ENCODE peak calls at places on chromosomes 7 and 10, in five cellular contexts. One of them, this sample, is unnamed.

GRCh38 chr7:34160261-34160752 is 255.0 kb downstream of the BMPER start:
- DNase-seq in fibroblast of lung: peak; percentile 44
- DNase-seq in AG04450: peak; percentile 24
- DNase-seq in heart right ventricle: no peak
- DNase-seq in tibial nerve: no peak
- DNase-seq in this sample: no peak

GRCh38 chr7:25854608-25855497 is 297.1 kb upstream of the NFE2L3 start:
- DNase-seq in fibroblast of lung: peak; percentile 100
- DNase-seq in AG04450: peak; percentile 99
- DNase-seq in heart right ventricle: peak; percentile 48
- DNase-seq in tibial nerve: peak; percentile 70
- DNase-seq in this sample: peak; percentile 78

GRCh38 chr7:85890244-85890811 is 703.5 kb upstream of the SEMA3D start:
- DNase-seq in fibroblast of lung: peak; percentile 46
- DNase-seq in AG04450: no peak
- DNase-seq in heart right ventricle: no peak
- DNase-seq in tibial nerve: no peak
- DNase-seq in this sample: no peak

GRCh38 chr7:135745702-135746312 is 2.8 kb downstream of the FAM180A start:
- DNase-seq in fibroblast of lung: peak; percentile 97
- DNase-seq in AG04450: peak; percentile 86
- DNase-seq in heart right ventricle: peak; percentile 76
- DNase-seq in tibial nerve: peak; percentile 22
- DNase-seq in this sample: peak; percentile 87

GRCh38 chr10:132641401-132641800 is 103.8 kb downstream of the INPP5A start:
- DNase-seq in fibroblast of lung: no peak
- DNase-seq in AG04450: no peak
- DNase-seq in heart right ventricle: no peak
- DNase-seq in tibial nerve: no peak
- DNase-seq in this sample: no peak

GRCh38 chr10:63224241-63224640 is 91.1 kb downstream of the NRBF2 start:
- DNase-seq in fibroblast of lung: no peak
- DNase-seq in AG04450: no peak
- DNase-seq in heart right ventricle: no peak
- DNase-seq in tibial nerve: no peak
- DNase-seq in this sample: no peak

GRCh38 chr10:4771554-4772201 is 54.3 kb upstream of the AKR1E2 start:
- DNase-seq in fibroblast of lung: peak; percentile 55
- DNase-seq in AG04450: peak; percentile 63
- DNase-seq in heart right ventricle: no peak
- DNase-seq in tibial nerve: no peak
- DNase-seq in this sample: peak; percentile 36

GRCh38 chr10:124705021-124705740 is 39.0 kb downstream of the FAM53B start:
- DNase-seq in fibroblast of lung: no peak
- DNase-seq in AG04450: no peak
- DNase-seq in heart right ventricle: no peak
- DNase-seq in tibial nerve: no peak
- DNase-seq in this sample: no peak

GRCh38 chr7:3943779-3944520 is 642.9 kb downstream of the SDK1 start:
- DNase-seq in fibroblast of lung: no peak
- DNase-seq in AG04450: no peak
- DNase-seq in heart right ventricle: no peak
- DNase-seq in tibial nerve: no peak
- DNase-seq in this sample: no peak

GRCh38 chr10:131031346-131031745 is 280.2 kb downstream of the TCERG1L start:
- DNase-seq in fibroblast of lung: no peak
- DNase-seq in AG04450: no peak
- DNase-seq in heart right ventricle: no peak
- DNase-seq in tibial nerve: no peak
- DNase-seq in this sample: no peak

GRCh38 chr10:103884681-103885139 is 29.3 kb upstream of the SH3PXD2A start:
- DNase-seq in fibroblast of lung: peak; percentile 76
- DNase-seq in AG04450: no peak
- DNase-seq in heart right ventricle: peak; percentile 32
- DNase-seq in tibial nerve: no peak
- DNase-seq in this sample: peak; percentile 10

GRCh38 chr10:48233643-48234042 is 40.9 kb downstream of the FRMPD2 start:
- DNase-seq in fibroblast of lung: no peak
- DNase-seq in AG04450: no peak
- DNase-seq in heart right ventricle: no peak
- DNase-seq in tibial nerve: no peak
- DNase-seq in this sample: no peak

GRCh38 chr10:6973904-6974303 is 393.8 kb upstream of the PRKCQ start:
- DNase-seq in fibroblast of lung: no peak
- DNase-seq in AG04450: no peak
- DNase-seq in heart right ventricle: no peak
- DNase-seq in tibial nerve: no peak
- DNase-seq in this sample: no peak

GRCh38 chr7:116653204-116653603 is 18.8 kb upstream of the MET start:
- DNase-seq in fibroblast of lung: peak; percentile 27
- DNase-seq in AG04450: peak; percentile 29
- DNase-seq in heart right ventricle: no peak
- DNase-seq in tibial nerve: no peak
- DNase-seq in this sample: peak; percentile 11

GRCh38 chr10:113228570-113228969 is 278.5 kb downstream of the TCF7L2 start:
- DNase-seq in fibroblast of lung: peak; percentile 17
- DNase-seq in AG04450: no peak
- DNase-seq in heart right ventricle: no peak
- DNase-seq in tibial nerve: no peak
- DNase-seq in this sample: peak; percentile 5

GRCh38 chr7:51031216-51031615 is 248.5 kb upstream of the GRB10 start:
- DNase-seq in fibroblast of lung: no peak
- DNase-seq in AG04450: no peak
- DNase-seq in heart right ventricle: no peak
- DNase-seq in tibial nerve: no peak
- DNase-seq in this sample: no peak

GRCh38 chr10:78813526-78814429 is 255.0 kb upstream of the ZMIZ1 start:
- DNase-seq in fibroblast of lung: no peak
- DNase-seq in AG04450: no peak
- DNase-seq in heart right ventricle: no peak
- DNase-seq in tibial nerve: no peak
- DNase-seq in this sample: no peak

GRCh38 chr10:31020128-31020527 is 11.5 kb downstream of the ZNF438 start:
- DNase-seq in fibroblast of lung: no peak
- DNase-seq in AG04450: no peak
- DNase-seq in heart right ventricle: no peak
- DNase-seq in tibial nerve: no peak
- DNase-seq in this sample: no peak

GRCh38 chr7:45576249-45576929 is 2.2 kb downstream of the ADCY1 start:
- DNase-seq in fibroblast of lung: no peak
- DNase-seq in AG04450: no peak
- DNase-seq in heart right ventricle: no peak
- DNase-seq in tibial nerve: no peak
- DNase-seq in this sample: no peak

GRCh38 chr10:3402334-3402733 is 229.8 kb upstream of the PITRM1 start:
- DNase-seq in fibroblast of lung: no peak
- DNase-seq in AG04450: no peak
- DNase-seq in heart right ventricle: no peak
- DNase-seq in tibial nerve: no peak
- DNase-seq in this sample: no peak

GRCh38 chr7:100598425-100598824 is 3.7 kb upstream of the PCOLCE start:
- DNase-seq in fibroblast of lung: no peak
- DNase-seq in AG04450: no peak
- DNase-seq in heart right ventricle: no peak
- DNase-seq in tibial nerve: no peak
- DNase-seq in this sample: no peak

GRCh38 chr7:47314728-47315601 is 266.9 kb downstream of the TNS3 start:
- DNase-seq in fibroblast of lung: peak; percentile 84
- DNase-seq in AG04450: peak; percentile 51
- DNase-seq in heart right ventricle: peak; percentile 76
- DNase-seq in tibial nerve: no peak
- DNase-seq in this sample: no peak

GRCh38 chr10:83908987-83909386 is 230.3 kb upstream of the GHITM start:
- DNase-seq in fibroblast of lung: no peak
- DNase-seq in AG04450: no peak
- DNase-seq in heart right ventricle: no peak
- DNase-seq in tibial nerve: no peak
- DNase-seq in this sample: no peak

GRCh38 chr10:83908506-83908905 is 230.8 kb upstream of the GHITM start:
- DNase-seq in fibroblast of lung: no peak
- DNase-seq in AG04450: no peak
- DNase-seq in heart right ventricle: no peak
- DNase-seq in tibial nerve: no peak
- DNase-seq in this sample: no peak
- H3K27me3 ChIP-seq in fibroblast of lung: no peaks in the 10 kb centered on the region
- H3K27me3 ChIP-seq in AG04450: no peaks in the 10 kb centered on the region
- H3K27me3 ChIP-seq in heart right ventricle: peaks cover 5% of the 10 kb centered on the region
- H3K27me3 ChIP-seq in tibial nerve: no peaks in the 10 kb centered on the region
- H3K27me3 ChIP-seq in this sample: no peaks in the 10 kb centered on the region

DNA sequence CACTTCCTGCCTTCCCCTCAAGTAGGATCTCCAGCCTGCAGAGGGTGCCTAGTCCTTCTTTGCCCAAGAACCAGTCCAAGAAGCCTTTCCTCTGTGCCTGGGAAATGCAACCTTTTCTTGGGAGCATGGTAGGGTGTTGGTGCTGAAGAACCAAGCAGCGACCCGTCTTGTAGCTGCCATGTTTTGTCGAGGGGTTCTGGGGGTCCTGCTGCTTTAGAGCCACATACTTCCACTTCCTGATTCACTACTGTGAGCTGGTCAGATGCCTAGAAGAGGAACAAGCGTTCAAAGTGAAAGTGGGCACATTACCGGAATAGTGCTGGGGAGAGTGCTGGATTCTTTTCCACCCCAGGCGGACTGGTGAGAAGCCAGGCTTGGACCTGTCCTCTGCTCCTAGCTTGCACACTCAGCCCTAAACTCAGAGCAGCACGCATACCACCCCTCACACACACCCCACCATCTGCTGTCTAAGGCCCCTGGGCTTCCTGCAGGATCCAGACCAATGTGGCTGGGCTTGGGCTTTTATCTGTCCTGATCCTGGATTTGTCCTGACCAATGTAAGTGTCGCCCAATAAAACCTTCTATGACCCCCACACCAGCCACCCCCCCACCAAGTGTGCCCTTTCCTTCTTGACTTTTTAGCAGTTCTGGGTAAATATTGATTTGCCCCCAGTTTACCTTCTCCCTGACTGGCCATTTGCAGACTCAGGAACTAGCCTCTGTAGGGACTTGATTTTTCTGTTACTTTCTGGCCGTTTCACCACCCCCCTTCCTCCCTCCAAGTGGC is 1.5 kb upstream of the HOXA13 start:
- DNase-seq in fibroblast of lung: no peak
- DNase-seq in AG04450: no peak
- DNase-seq in heart right ventricle: no peak
- DNase-seq in tibial nerve: no peak
- DNase-seq in this sample: no peak
- H3K27me3 ChIP-seq in fibroblast of lung: peaks cover 84% of the 10 kb centered on the region
- H3K27me3 ChIP-seq in AG04450: peaks cover 92% of the 10 kb centered on the region
- H3K27me3 ChIP-seq in heart right ventricle: peaks cover 98% of the 10 kb centered on the region
- H3K27me3 ChIP-seq in tibial nerve: peaks cover 7% of the 10 kb centered on the region
- H3K27me3 ChIP-seq in this sample: peaks cover 14% of the 10 kb centered on the region

GRCh38 chr7:157653827-157654207 is 317.0 kb downstream of the DNAJB6 start:
- DNase-seq in fibroblast of lung: no peak
- DNase-seq in AG04450: no peak
- DNase-seq in heart right ventricle: no peak
- DNase-seq in tibial nerve: no peak
- DNase-seq in this sample: no peak

GRCh38 chr7:157654350-157654749 is 317.5 kb downstream of the DNAJB6 start:
- DNase-seq in fibroblast of lung: no peak
- DNase-seq in AG04450: no peak
- DNase-seq in heart right ventricle: no peak
- DNase-seq in tibial nerve: no peak
- DNase-seq in this sample: no peak

GRCh38 chr7:157657741-157658740 is 321.2 kb downstream of the DNAJB6 start:
- DNase-seq in fibroblast of lung: no peak
- DNase-seq in AG04450: no peak
- DNase-seq in heart right ventricle: no peak
- DNase-seq in tibial nerve: no peak
- DNase-seq in this sample: no peak

GRCh38 chr7:157658851-157659412 is 322.1 kb downstream of the DNAJB6 start:
- DNase-seq in fibroblast of lung: no peak
- DNase-seq in AG04450: no peak
- DNase-seq in heart right ventricle: no peak
- DNase-seq in tibial nerve: no peak
- DNase-seq in this sample: no peak

DNA sequence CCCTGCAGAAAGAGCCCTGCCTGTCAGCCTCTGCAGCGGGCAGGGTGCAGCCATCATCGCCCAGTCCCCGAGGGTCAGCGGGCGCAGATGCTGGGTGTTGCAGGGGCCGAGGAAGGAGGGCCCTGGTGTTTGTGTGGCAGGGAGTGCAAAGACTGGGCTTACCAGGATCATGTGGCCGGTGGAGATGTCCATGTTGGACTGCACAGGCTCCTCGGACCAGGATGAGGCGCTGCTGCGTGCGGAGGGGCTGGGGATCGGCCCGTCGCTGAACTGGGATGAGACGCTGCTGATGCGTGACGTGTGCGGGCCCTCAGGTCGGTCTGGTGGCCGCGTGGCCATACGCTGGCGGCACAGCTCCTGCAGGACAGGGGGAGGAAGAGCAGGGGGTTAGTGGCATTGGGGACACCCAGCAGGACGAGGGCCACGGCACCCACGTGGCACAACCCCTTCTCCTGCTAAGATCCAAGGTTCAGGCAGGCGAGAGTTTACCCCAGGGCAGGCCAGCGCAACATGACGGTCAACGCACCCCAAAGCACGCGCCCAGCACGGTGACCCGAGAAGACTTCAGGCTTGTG is 319.5 kb downstream of the DNAJB6 start:
- DNase-seq in fibroblast of lung: no peak
- DNase-seq in AG04450: no peak
- DNase-seq in heart right ventricle: no peak
- DNase-seq in tibial nerve: no peak
- DNase-seq in this sample: no peak
- H3K27me3 ChIP-seq in fibroblast of lung: no peaks in the 10 kb centered on the region
- H3K27me3 ChIP-seq in AG04450: no peaks in the 10 kb centered on the region
- H3K27me3 ChIP-seq in heart right ventricle: peaks cover 17% of the 10 kb centered on the region
- H3K27me3 ChIP-seq in tibial nerve: no peaks in the 10 kb centered on the region
- H3K27me3 ChIP-seq in this sample: no peaks in the 10 kb centered on the region

GRCh38 chr10:71521504-71522290 is 125.0 kb downstream of the CDH23 start:
- DNase-seq in fibroblast of lung: no peak
- DNase-seq in AG04450: no peak
- DNase-seq in heart right ventricle: no peak
- DNase-seq in tibial nerve: no peak
- DNase-seq in this sample: no peak

GRCh38 chr10:71517310-71518159 is 120.8 kb downstream of the CDH23 start:
- DNase-seq in fibroblast of lung: no peak
- DNase-seq in AG04450: no peak
- DNase-seq in heart right ventricle: no peak
- DNase-seq in tibial nerve: no peak
- DNase-seq in this sample: no peak

GRCh38 chr10:71522438-71523144 is 125.9 kb downstream of the CDH23 start:
- DNase-seq in fibroblast of lung: no peak
- DNase-seq in AG04450: no peak
- DNase-seq in heart right ventricle: no peak
- DNase-seq in tibial nerve: no peak
- DNase-seq in this sample: no peak

GRCh38 chr10:71516890-71517289 is 120.2 kb downstream of the CDH23 start:
- DNase-seq in fibroblast of lung: no peak
- DNase-seq in AG04450: no peak
- DNase-seq in heart right ventricle: no peak
- DNase-seq in tibial nerve: no peak
- DNase-seq in this sample: no peak

DNA sequence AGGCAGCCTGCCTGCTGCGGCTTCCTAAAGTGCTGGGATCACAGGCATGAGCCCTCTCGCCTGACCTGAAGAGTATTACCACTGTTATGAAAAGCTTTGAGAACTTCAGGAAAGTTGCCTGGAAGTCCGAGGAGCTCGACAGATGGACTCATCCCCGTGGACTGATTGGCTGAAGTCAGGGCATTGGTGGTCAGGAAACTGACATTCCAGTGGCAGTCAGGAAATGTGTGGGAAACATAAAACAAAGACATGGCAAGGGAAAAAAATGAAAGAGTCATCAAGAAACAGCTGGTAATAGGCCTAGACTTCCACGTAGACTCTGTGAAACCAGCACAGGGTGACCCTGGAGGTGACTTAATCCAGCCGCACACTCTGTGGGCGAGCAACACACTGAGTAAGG is 123.3 kb downstream of the CDH23 start:
- DNase-seq in fibroblast of lung: no peak
- DNase-seq in AG04450: no peak
- DNase-seq in heart right ventricle: no peak
- DNase-seq in tibial nerve: no peak
- DNase-seq in this sample: no peak
- H3K27me3 ChIP-seq in fibroblast of lung: peaks cover 4% of the 10 kb centered on the region
- H3K27me3 ChIP-seq in AG04450: peaks cover 24% of the 10 kb centered on the region
- H3K27me3 ChIP-seq in heart right ventricle: no peaks in the 10 kb centered on the region
- H3K27me3 ChIP-seq in tibial nerve: no peaks in the 10 kb centered on the region
- H3K27me3 ChIP-seq in this sample: no peaks in the 10 kb centered on the region